ENCODE peak calls at places on chromosomes 7 and 10, in nine cellular contexts. S is naive thymus-derived CD4-positive, alpha-beta T cell; H is glutamatergic neuron; V is HFF-Myc; Y is RWPE2; O is substantia nigra; K is effector CD4-positive, alpha-beta T cell; W is sciatic nerve; M is NCI-H1092 treated with DMSO at 0.1 percent for 48 hours. Z is an unnamed sample.

GRCh38 chr7:43735802-43736603 is 6.7 kb upstream of the COA1 start:
- DNase-seq in W (no peak), M (no peak), H (no peak), K (no peak), S (no peak), V (no peak), O (no peak), Y (no peak), Z (no peak)

GRCh38 chr7:30344513-30344912 is 60.1 kb downstream of the ZNRF2 start:
- DNase-seq in Y (no peak), H (no peak), W (no peak), K (no peak), V (no peak), M (no peak), S (no peak), O (no peak), Z (no peak)

GRCh38 chr10:116753759-116754158 is 11.4 kb upstream of the HSPA12A start:
- DNase-seq in S (no peak), W (no peak), Y (peak), V (no peak), H (no peak), O (no peak), K (no peak), M (no peak), Z (no peak)

GRCh38 chr10:121596668-121597503 is 1.4 kb downstream of the FGFR2 start:
- DNase-seq in H (peak), V (no peak), Y (peak), M (peak), O (peak), S (no peak), K (no peak), W (peak), Z (no peak)

GRCh38 chr7:148567524-148567923 is 23.0 kb upstream of the C7orf33 start:
- DNase-seq in M (no peak), Y (no peak), W (no peak), O (no peak), H (no peak), V (no peak), S (no peak), K (no peak), Z (no peak)

GRCh38 chr7:32587431-32587948 is 92.2 kb downstream of the AVL9 start:
- DNase-seq in M (no peak), W (no peak), S (no peak), O (no peak), K (no peak), Y (no peak), V (peak), H (no peak), Z (no peak)

GRCh38 chr10:3766046-3766761 is 18.8 kb downstream of the KLF6 start:
- DNase-seq in O (no peak), S (no peak), W (no peak), M (no peak), Y (no peak), V (no peak), H (peak), K (no peak), Z (no peak)

GRCh38 chr7:27239780-27240731 is 2.5 kb upstream of the EVX1 start:
- DNase-seq in S (no peak), K (no peak), V (no peak), O (no peak), H (no peak), M (no peak), W (no peak), Y (no peak), Z (no peak)

GRCh38 chr7:18583305-18583704 is 87.8 kb downstream of the HDAC9 start:
- DNase-seq in M (no peak), Y (no peak), K (no peak), V (no peak), W (no peak), S (no peak), O (no peak), H (no peak), Z (no peak)

GRCh38 chr10:60414877-60415585 is 25.4 kb upstream of the ANK3 start:
- DNase-seq in W (no peak), K (no peak), S (no peak), V (peak), O (no peak), H (no peak), Y (peak), M (no peak), Z (no peak)